ENCODE peak calls at places on chromosomes 5 and 9, in seven cellular contexts. One of them, this sample, is unnamed.

GRCh38 chr9:134981001-134981400 is 63.3 kb upstream of the FCN1 start:
- DNase-seq in skeletal muscle cell: no peak
- DNase-seq in NCI-H2171: no peak
- DNase-seq in iPS DF 6.9: no peak
- DNase-seq in cardiac fibroblast: no peak
- DNase-seq in H4: no peak
- DNase-seq in mucosa of descending colon: no peak
- DNase-seq in this sample: no peak

GRCh38 chr9:24257726-24258125 is 288.0 kb downstream of the IZUMO3 start:
- DNase-seq in NCI-H2171: no peak
- DNase-seq in H4: peak
- DNase-seq in cardiac fibroblast: no peak
- DNase-seq in iPS DF 6.9: no peak
- DNase-seq in mucosa of descending colon: no peak
- DNase-seq in skeletal muscle cell: peak
- DNase-seq in this sample: no peak

GRCh38 chr5:6785161-6785860 is 72.1 kb downstream of the TENT4A start:
- DNase-seq in skeletal muscle cell: no peak
- DNase-seq in iPS DF 6.9: no peak
- DNase-seq in cardiac fibroblast: no peak
- DNase-seq in H4: no peak
- DNase-seq in mucosa of descending colon: no peak
- DNase-seq in NCI-H2171: no peak
- DNase-seq in this sample: no peak

GRCh38 chr5:107400328-107400727 is 270.4 kb downstream of the EFNA5 start:
- DNase-seq in iPS DF 6.9: no peak
- DNase-seq in skeletal muscle cell: no peak
- DNase-seq in H4: no peak
- DNase-seq in cardiac fibroblast: no peak
- DNase-seq in NCI-H2171: no peak
- DNase-seq in mucosa of descending colon: no peak
- DNase-seq in this sample: no peak

GRCh38 chr5:158947831-158948230 is 151.9 kb downstream of the EBF1 start:
- DNase-seq in H4: no peak
- DNase-seq in cardiac fibroblast: no peak
- DNase-seq in skeletal muscle cell: peak
- DNase-seq in NCI-H2171: no peak
- DNase-seq in iPS DF 6.9: no peak
- DNase-seq in mucosa of descending colon: no peak
- DNase-seq in this sample: no peak

GRCh38 chr5:54745599-54745998 is 228.0 kb downstream of the SNX18 start:
- DNase-seq in skeletal muscle cell: no peak
- DNase-seq in H4: no peak
- DNase-seq in cardiac fibroblast: no peak
- DNase-seq in NCI-H2171: no peak
- DNase-seq in iPS DF 6.9: no peak
- DNase-seq in mucosa of descending colon: no peak
- DNase-seq in this sample: no peak

GRCh38 chr9:16964228-16964627 is 93.8 kb upstream of the BNC2 start:
- DNase-seq in NCI-H2171: no peak
- DNase-seq in H4: peak
- DNase-seq in cardiac fibroblast: peak
- DNase-seq in skeletal muscle cell: peak
- DNase-seq in mucosa of descending colon: no peak
- DNase-seq in iPS DF 6.9: no peak
- DNase-seq in this sample: no peak

GRCh38 chr9:121912812-121913627 is 180.1 kb downstream of the TTLL11 start:
- DNase-seq in mucosa of descending colon: no peak
- DNase-seq in H4: peak
- DNase-seq in cardiac fibroblast: no peak
- DNase-seq in NCI-H2171: no peak
- DNase-seq in iPS DF 6.9: no peak
- DNase-seq in skeletal muscle cell: no peak
- DNase-seq in this sample: no peak

GRCh38 chr5:120052916-120053828 is 410.9 kb upstream of the PRR16 start:
- DNase-seq in skeletal muscle cell: no peak
- DNase-seq in cardiac fibroblast: no peak
- DNase-seq in iPS DF 6.9: no peak
- DNase-seq in NCI-H2171: no peak
- DNase-seq in mucosa of descending colon: no peak
- DNase-seq in H4: no peak
- DNase-seq in this sample: no peak

GRCh38 chr5:130836729-130837660 is 328.1 kb downstream of the HINT1 start:
- DNase-seq in mucosa of descending colon: no peak
- DNase-seq in H4: peak
- DNase-seq in skeletal muscle cell: peak
- DNase-seq in cardiac fibroblast: peak
- DNase-seq in iPS DF 6.9: no peak
- DNase-seq in NCI-H2171: no peak
- DNase-seq in this sample: no peak

GRCh38 chr9:21251162-21251561 is 11.4 kb upstream of the IFNA14 start:
- DNase-seq in iPS DF 6.9: no peak
- DNase-seq in skeletal muscle cell: no peak
- DNase-seq in H4: no peak
- DNase-seq in NCI-H2171: no peak
- DNase-seq in cardiac fibroblast: no peak
- DNase-seq in mucosa of descending colon: no peak
- DNase-seq in this sample: no peak

GRCh38 chr9:92723299-92723625 is 41.4 kb downstream of the BICD2 start:
- DNase-seq in H4: peak
- DNase-seq in iPS DF 6.9: no peak
- DNase-seq in mucosa of descending colon: peak
- DNase-seq in skeletal muscle cell: no peak
- DNase-seq in cardiac fibroblast: no peak
- DNase-seq in NCI-H2171: no peak
- DNase-seq in this sample: no peak

GRCh38 chr5:141839015-141839513 is 39.1 kb downstream of the PCDH1 start:
- DNase-seq in mucosa of descending colon: no peak
- DNase-seq in NCI-H2171: no peak
- DNase-seq in iPS DF 6.9: no peak
- DNase-seq in skeletal muscle cell: no peak
- DNase-seq in cardiac fibroblast: peak
- DNase-seq in H4: no peak
- DNase-seq in this sample: no peak

GRCh38 chr5:154302181-154302580 is 111.6 kb downstream of the GALNT10 start:
- DNase-seq in cardiac fibroblast: peak
- DNase-seq in NCI-H2171: no peak
- DNase-seq in mucosa of descending colon: no peak
- DNase-seq in H4: no peak
- DNase-seq in skeletal muscle cell: no peak
- DNase-seq in iPS DF 6.9: no peak
- DNase-seq in this sample: no peak

GRCh38 chr9:86041331-86041741 is 58.0 kb downstream of the GOLM1 start:
- DNase-seq in NCI-H2171: no peak
- DNase-seq in H4: no peak
- DNase-seq in mucosa of descending colon: no peak
- DNase-seq in iPS DF 6.9: no peak
- DNase-seq in skeletal muscle cell: peak
- DNase-seq in cardiac fibroblast: peak
- DNase-seq in this sample: no peak

GRCh38 chr5:72314571-72315172 is 5.4 kb downstream of the MRPS27 start:
- DNase-seq in mucosa of descending colon: peak
- DNase-seq in H4: peak
- DNase-seq in iPS DF 6.9: no peak
- DNase-seq in skeletal muscle cell: no peak
- DNase-seq in NCI-H2171: no peak
- DNase-seq in cardiac fibroblast: peak
- DNase-seq in this sample: no peak

GRCh38 chr9:114002986-114003740 is 74.9 kb downstream of the AMBP start:
- DNase-seq in H4: no peak
- DNase-seq in skeletal muscle cell: no peak
- DNase-seq in iPS DF 6.9: no peak
- DNase-seq in cardiac fibroblast: peak
- DNase-seq in mucosa of descending colon: no peak
- DNase-seq in NCI-H2171: no peak
- DNase-seq in this sample: peak

This sample was measured in natural killer cell treated with Interleukin-12 subunit alpha and Interleukin-12 subunit beta and Interleukin-15 and Interleukin-18, amount 100 ng/mL, for 72 hours.